ENCODE peak calls at places on chromosomes 2 and 18, in six cellular contexts. L is neuronal stem cell, Q is IMR-90, W is H9, O is mesenchymal stem cell, A is H1. M is an unnamed sample.

GRCh38 chr2:101327863-101328394 is 19.4 kb upstream of the RNF149 start:
- DNase-seq in W (peak; percentile 65), A (no peak), O (no peak), L (no peak), Q (no peak), M (peak; percentile 99)

GRCh38 chr18:48455555-48456478 is 46.6 kb upstream of the ZBTB7C start:
- DNase-seq in L (no peak), Q (peak; percentile 89), O (peak; percentile 92), W (no peak), A (no peak), M (no peak)

GRCh38 chr2:218827701-218828476 is 3.7 kb downstream of the PRKAG3 start:
- DNase-seq in W (no peak), L (no peak), O (no peak), A (no peak), Q (no peak), M (no peak)

GRCh38 chr18:48926420-48926857 is 24.3 kb downstream of the SMAD7 start:
- DNase-seq in W (no peak), L (no peak), A (no peak), Q (no peak), O (no peak), M (no peak)

GRCh38 chr18:34491719-34492118 is 218.4 kb upstream of the DTNA start:
- DNase-seq in A (no peak), L (no peak), W (no peak), Q (no peak), O (no peak), M (no peak)

GRCh38 chr2:240585681-240586197 is 795 bp upstream of the CAPN10 start:
- DNase-seq in Q (no peak), O (no peak), W (no peak), L (no peak), A (no peak), M (no peak)

GRCh38 chr2:227545990-227546389 is 52.7 kb upstream of the SCYGR2 start:
- DNase-seq in A (peak; percentile 52), W (peak; percentile 45), O (no peak), Q (no peak), L (no peak), M (peak; percentile 36)

GRCh38 chr18:23926590-23926989 is 88.0 kb upstream of the TTC39C start:
- DNase-seq in W (no peak), A (no peak), L (no peak), Q (no peak), O (no peak), M (no peak)

GRCh38 chr2:189337648-189338047 is 103.6 kb upstream of the WDR75 start:
- DNase-seq in L (no peak), Q (peak; percentile 92), O (peak; percentile 81), A (no peak), W (no peak), M (no peak)

GRCh38 chr2:57107353-57107752 is 923.6 kb downstream of the CCDC85A start:
- DNase-seq in O (no peak), A (no peak), L (no peak), W (no peak), Q (no peak), M (no peak)

GRCh38 chr2:24915796-24916195 is 4.2 kb downstream of the ADCY3 start:
- DNase-seq in W (no peak), A (no peak), O (no peak), L (no peak), Q (peak; percentile 35), M (no peak)

GRCh38 chr2:184174493-184175112 is 423.7 kb upstream of the ZNF804A start:
- DNase-seq in W (no peak), A (no peak), O (no peak), L (no peak), Q (no peak), M (no peak)

GRCh38 chr2:201852462-201852861 is 46.1 kb downstream of the CDK15 start:
- DNase-seq in A (no peak), O (peak; percentile 25), Q (no peak), L (no peak), W (no peak), M (no peak)

GRCh38 chr2:201854841-201855240 is 48.5 kb downstream of the CDK15 start:
- DNase-seq in L (no peak), A (no peak), W (no peak), O (peak; percentile 82), Q (peak; percentile 83), M (peak; percentile 25)

GRCh38 chr2:201852878-201853415 is 46.6 kb downstream of the CDK15 start:
- DNase-seq in A (no peak), O (peak; percentile 39), L (no peak), W (no peak), Q (peak; percentile 34), M (no peak)

GRCh38 chr2:201855356-201855755 is 49.0 kb downstream of the CDK15 start:
- DNase-seq in L (no peak), Q (peak; percentile 27), W (no peak), O (peak; percentile 38), A (no peak), M (no peak)

DNA sequence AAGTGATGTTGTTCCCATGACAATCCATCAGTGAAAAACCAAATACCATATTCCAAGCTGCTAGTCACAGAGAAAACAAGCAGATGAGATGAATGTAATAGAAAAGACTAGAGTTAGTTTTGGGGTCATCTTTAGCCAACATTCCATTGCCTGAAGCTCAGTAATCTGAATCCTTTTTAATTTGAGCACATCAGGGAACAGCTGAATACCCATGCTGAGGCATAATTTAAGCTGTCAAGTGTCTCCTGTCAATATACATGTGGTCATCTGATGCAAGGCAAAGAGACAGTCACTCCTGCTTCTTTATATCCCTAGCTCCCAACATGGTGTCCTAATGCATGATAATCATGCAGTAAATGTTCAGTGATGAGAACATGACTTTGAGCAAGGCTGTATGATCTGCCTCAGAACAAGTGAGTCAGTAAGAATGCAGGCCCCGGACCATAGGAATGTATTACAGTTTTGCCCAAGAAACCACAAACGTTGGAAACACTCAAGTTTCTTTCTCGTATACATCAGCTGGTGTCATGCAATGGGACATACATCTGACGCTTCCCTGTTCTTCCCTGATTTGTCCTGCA is 48.0 kb downstream of the CDK15 start:
- DNase-seq in W (no peak), L (no peak), A (no peak), O (peak; percentile 99), Q (peak; percentile 99), M (peak; percentile 59)
- H2AK5ac ChIP-seq in W (no peak overlapping the region), L (no peak overlapping the region), A (no peak overlapping the region), O (no peak overlapping the region), Q (peak overlapping the region; percentile 96), M (no peak overlapping the region)

DNA sequence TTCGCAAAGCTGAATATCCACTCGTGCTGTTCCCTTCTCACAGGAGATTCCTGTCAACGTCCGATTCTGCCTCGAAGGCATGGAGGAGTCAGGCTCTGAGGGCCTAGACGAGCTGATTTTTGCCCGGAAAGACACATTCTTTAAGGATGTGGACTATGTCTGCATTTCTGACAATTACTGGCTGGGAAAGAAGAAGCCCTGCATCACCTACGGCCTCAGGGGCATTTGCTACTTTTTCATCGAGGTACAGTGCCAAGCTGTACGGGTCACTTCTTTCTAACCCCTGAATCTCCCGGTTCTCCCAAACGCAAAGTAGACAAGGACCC is 14.6 kb downstream of the CNDP2 start:
- DNase-seq in Q (no peak), L (no peak), A (no peak), W (peak; percentile 5), O (no peak), M (peak; percentile 87)
- H2BK120ac ChIP-seq in Q (no peak overlapping the region), L (no peak overlapping the region), A (no peak overlapping the region), W (no peak overlapping the region), O (no peak overlapping the region), M (no peak overlapping the region)

DNA sequence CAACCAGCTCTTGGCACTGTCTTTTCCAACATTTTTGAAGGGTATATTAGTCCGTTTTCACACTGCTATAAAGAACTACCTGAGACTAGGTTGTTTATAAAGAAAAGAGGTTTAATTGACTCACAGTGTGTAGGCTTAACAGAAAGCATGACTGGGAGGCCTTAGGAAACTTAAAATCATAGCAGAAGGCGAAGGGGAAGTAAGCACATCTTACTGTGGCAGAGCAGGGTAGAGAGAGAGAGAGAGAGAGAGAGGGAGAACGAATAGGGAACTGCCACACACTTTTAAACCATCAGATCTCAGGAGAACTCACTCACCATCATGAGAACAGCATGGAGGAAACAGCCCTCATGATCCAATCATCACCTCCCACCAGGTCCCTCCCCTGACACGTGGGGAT is 420.3 kb downstream of the SOCS6 start:
- DNase-seq in Q (no peak), A (no peak), O (no peak), W (no peak), L (no peak), M (no peak)
- H3K9me3 ChIP-seq in Q (peaks cover 5% of the 10 kb centered on the region), A (peaks cover 75% of the 10 kb centered on the region), O (no peaks in the 10 kb centered on the region), W (no peaks in the 10 kb centered on the region), L (peaks cover 1% of the 10 kb centered on the region), M (no peaks in the 10 kb centered on the region)

DNA sequence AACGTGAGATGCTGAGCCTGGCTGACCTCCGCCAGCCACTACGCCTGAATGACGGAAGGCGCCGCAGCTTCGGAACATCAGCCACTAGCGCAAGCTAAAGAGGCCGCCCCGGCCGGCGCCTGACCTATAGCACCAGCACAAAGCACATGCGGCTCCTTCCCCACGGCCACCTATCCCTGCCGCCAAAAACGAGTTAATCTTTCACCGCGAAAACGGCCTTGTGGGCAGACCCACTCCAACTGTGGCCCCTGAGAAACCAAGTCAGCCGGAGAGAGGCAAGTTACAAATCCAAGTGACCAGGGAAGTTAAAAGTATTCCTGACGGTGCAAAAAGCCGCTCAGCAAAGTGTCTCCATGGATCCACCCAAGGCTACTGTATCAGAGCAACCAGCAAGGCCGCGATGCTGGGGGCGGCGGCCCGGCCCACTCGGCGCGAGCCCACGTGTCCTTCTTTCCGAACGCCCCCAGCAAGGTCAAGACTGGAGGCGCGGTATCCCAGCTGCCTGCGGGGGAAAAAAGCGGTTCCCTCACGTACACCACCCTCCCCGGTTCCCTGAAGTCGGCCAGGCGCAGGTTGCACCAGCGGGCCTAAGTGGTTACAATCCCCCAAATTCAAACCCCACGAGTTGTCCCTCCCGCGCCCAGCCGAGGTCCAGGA is 575 bp downstream of the HSPD1 start:
- DNase-seq in W (peak; percentile 58), Q (peak; percentile 42), O (peak; percentile 79), A (peak; percentile 61), L (peak; percentile 50), M (peak; percentile 62)
- H2AK5ac ChIP-seq in W (no peak overlapping the region), Q (peak overlapping the region; percentile 69), O (no peak overlapping the region), A (no peak overlapping the region), L (peak overlapping the region; percentile 25), M (peak overlapping the region; percentile 31)

DNA sequence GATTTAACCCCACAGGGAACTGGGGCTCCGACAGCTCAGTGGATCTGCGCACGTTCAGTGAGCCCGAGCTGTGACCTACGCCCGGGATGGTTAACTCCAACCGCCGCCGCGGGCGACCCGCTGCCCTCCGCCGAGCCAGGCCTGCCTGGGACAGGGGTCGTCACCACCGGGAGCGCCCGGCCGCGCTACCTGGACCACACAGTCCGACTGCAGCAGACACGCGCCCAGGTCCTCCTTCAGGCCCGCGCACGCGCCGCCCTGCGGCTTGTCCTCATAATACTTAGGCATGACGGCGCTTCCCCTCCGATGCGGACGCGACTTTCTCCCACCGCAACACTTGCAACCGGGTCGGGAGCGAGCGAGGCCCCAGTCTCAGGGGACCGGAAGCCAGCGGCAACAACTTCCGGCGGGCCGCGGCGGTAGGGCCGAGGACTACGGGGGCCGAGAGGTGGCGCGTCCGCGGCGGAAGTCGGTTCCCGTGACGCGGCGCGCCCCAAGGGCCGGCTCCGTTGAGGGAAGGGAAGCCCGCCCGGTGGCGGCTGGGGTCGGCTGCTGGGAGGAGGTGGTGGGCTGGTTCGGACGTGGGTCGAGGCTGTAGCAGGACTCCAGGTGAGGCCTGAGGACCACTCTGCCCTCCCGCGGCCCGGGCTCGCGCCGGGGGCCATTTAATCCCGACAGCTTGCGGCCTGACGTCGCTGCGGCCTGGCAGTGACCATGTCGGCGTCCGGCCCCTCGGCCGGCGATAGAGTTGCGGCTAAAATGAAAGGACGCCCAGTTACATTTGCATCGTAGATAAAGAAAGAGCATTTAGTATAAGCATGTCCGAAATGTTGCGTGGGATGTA is at the start of the genes COA5 and UNC50:
- DNase-seq in Q (peak; percentile 91), A (peak; percentile 90), L (peak; percentile 86), W (peak; percentile 87), O (peak; percentile 95), M (peak; percentile 91)
- H2BK120ac ChIP-seq in Q (peak within 1 kb of the TSS; percentile 41), A (no peak within 1 kb of the TSS), L (no peak within 1 kb of the TSS), W (no peak within 1 kb of the TSS), O (peak within 1 kb of the TSS; percentile 85), M (peak within 1 kb of the TSS; percentile 62)

M was measured in trophoblast cell.